ENCODE peak calls at places on chromosomes 1 and 21, in four cellular contexts. F, M, V and K are unnamed samples.
A peak's percentile ranks its signal among the peaks of the same experiment; 100 is the strongest.

GRCh38 chr1:212955098-212955497 is 4.8 kb downstream of the VASH2 start:
- DNase-seq in V (no peak), F (no peak), M (no peak), K (no peak)

GRCh38 chr1:69929278-69930057 is 275.9 kb downstream of the LRRC40 start:
- DNase-seq in M (no peak), V (no peak), F (no peak), K (no peak)

GRCh38 chr1:61356995-61357394 is 274.6 kb downstream of the NFIA start:
- DNase-seq in F (no peak), M (no peak), V (no peak), K (no peak)

GRCh38 chr1:183942933-183943693 is 94.4 kb downstream of the COLGALT2 start:
- DNase-seq in F (no peak), M (no peak), V (no peak), K (peak; percentile 44)

GRCh38 chr1:64546018-64546417 is 76.1 kb downstream of the CACHD1 start:
- DNase-seq in V (peak; percentile 81), F (no peak), M (no peak), K (no peak)

GRCh38 chr1:106619080-106619826 is 437.2 kb upstream of the PRMT6 start:
- DNase-seq in M (no peak), V (no peak), F (no peak), K (no peak)

GRCh38 chr1:48061162-48062136 is 64.3 kb upstream of the TRABD2B start:
- DNase-seq in M (peak; percentile 69), V (peak; percentile 90), F (no peak), K (peak; percentile 22)

GRCh38 chr1:114033219-114033706 is 54.0 kb downstream of the OLFML3 start:
- DNase-seq in M (peak; percentile 41), F (no peak), V (peak; percentile 92), K (no peak)

GRCh38 chr1:2547210-2548067 is 8.7 kb upstream of the TNFRSF14 start:
- DNase-seq in M (no peak), F (peak; percentile 66), V (no peak), K (no peak)

GRCh38 chr1:247642742-247643141 is 36.8 kb downstream of the OR13G1 start:
- DNase-seq in M (no peak), F (no peak), V (no peak), K (no peak)

GRCh38 chr1:49294539-49294938 is 517.8 kb upstream of the BEND5 start:
- DNase-seq in V (no peak), F (no peak), M (no peak), K (no peak)

GRCh38 chr1:222892137-222892763 is 77.4 kb downstream of the DISP1 start:
- DNase-seq in F (no peak), V (no peak), M (no peak), K (no peak)

GRCh38 chr1:27416387-27417111 is 24.1 kb downstream of the GPR3 start:
- DNase-seq in M (peak; percentile 45), F (no peak), V (peak; percentile 88), K (no peak)
- TF ChIP-seq POLR2AphosphoS5 in M (no peak), F (no peak), V (no peak), K (no peak)

GRCh38 chr1:167237000-167237399 is 16.3 kb downstream of the POU2F1 start:
- DNase-seq in V (no peak), M (no peak), F (no peak), K (no peak)
- TF ChIP-seq POLR2AphosphoS5 in V (no peak), M (no peak), F (no peak), K (no peak)

GRCh38 chr1:229896306-229896705 is 170.7 kb upstream of the GALNT2 start:
- DNase-seq in F (no peak), M (no peak), V (no peak), K (no peak)

GRCh38 chr1:229893762-229894444 is 173.1 kb upstream of the GALNT2 start:
- DNase-seq in V (no peak), M (peak; percentile 57), F (no peak), K (peak; percentile 93)

GRCh38 chr1:229894535-229894934 is 172.5 kb upstream of the GALNT2 start:
- DNase-seq in V (no peak), M (no peak), F (no peak), K (no peak)

GRCh38 chr1:229897540-229897939 is 169.5 kb upstream of the GALNT2 start:
- DNase-seq in M (no peak), V (no peak), F (no peak), K (no peak)

GRCh38 chr1:229895605-229896004 is 171.4 kb upstream of the GALNT2 start:
- DNase-seq in F (no peak), V (no peak), M (no peak), K (no peak)
- TF ChIP-seq POLR2AphosphoS5 in F (no peak), V (no peak), M (no peak), K (no peak)

GRCh38 chr1:104073463-104073902 is 323.8 kb downstream of the AMY1C start:
- DNase-seq in V (no peak), F (no peak), M (no peak), K (no peak)
- TF ChIP-seq POLR2AphosphoS5 in V (no peak), F (no peak), M (no peak), K (no peak)

GRCh38 chr1:85584923-85585322 is 4.4 kb downstream of the CCN1 start:
- DNase-seq in V (peak; percentile 41), M (no peak), F (no peak), K (no peak)
- TF ChIP-seq POLR2AphosphoS5 in V (no peak), M (peak; percentile 34), F (no peak), K (no peak)

GRCh38 chr21:33264561-33264960 is 1.6 kb upstream of the IL10RB start:
- DNase-seq in V (peak; percentile 17), M (no peak), F (no peak), K (no peak)

GRCh38 chr21:33266050-33266783 is at the start of gene IL10RB:
- DNase-seq in F (peak; percentile 74), V (peak; percentile 92), M (peak; percentile 96), K (no peak)

GRCh38 chr21:33267250-33267649 is 1.1 kb downstream of the IL10RB start:
- DNase-seq in V (no peak), M (no peak), F (no peak), K (no peak)

GRCh38 chr21:33266784-33267135 is 593 bp downstream of the IL10RB start:
- DNase-seq in M (peak; percentile 48), F (no peak), V (no peak), K (no peak)

GRCh38 chr21:33265664-33266049 is 510 bp upstream of the IL10RB start:
- DNase-seq in V (peak; percentile 65), F (no peak), M (no peak), K (no peak)
- TF ChIP-seq POLR2AphosphoS5 in V (no peak), F (no peak), M (no peak), K (no peak)

DNA sequence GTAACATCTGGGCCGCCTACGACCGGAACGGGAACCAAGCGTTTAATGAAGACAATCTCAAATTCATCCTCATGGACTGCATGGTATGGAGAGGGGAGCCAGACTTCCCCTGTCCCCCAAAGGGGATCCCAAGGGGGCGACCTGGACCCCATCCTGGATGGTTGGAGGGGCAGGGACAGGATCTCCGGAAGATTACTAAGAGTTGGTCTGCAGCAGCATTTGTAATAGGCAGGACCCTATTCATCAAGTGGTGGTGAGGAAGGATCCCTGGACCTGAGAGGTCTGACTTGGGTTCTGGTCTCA is 712 bp downstream of the LAMTOR2 start:
- DNase-seq in F (no peak), V (no peak), M (no peak), K (no peak)
- TF ChIP-seq POLR2AphosphoS5 in F (no peak), V (no peak), M (no peak), K (no peak)

GRCh38 chr1:181318022-181318857 is 165.1 kb upstream of the CACNA1E start:
- DNase-seq in V (peak; percentile 76), M (no peak), F (no peak), K (no peak)
- TF ChIP-seq POLR2AphosphoS5 in V (no peak), M (no peak), F (no peak), K (no peak)

DNA sequence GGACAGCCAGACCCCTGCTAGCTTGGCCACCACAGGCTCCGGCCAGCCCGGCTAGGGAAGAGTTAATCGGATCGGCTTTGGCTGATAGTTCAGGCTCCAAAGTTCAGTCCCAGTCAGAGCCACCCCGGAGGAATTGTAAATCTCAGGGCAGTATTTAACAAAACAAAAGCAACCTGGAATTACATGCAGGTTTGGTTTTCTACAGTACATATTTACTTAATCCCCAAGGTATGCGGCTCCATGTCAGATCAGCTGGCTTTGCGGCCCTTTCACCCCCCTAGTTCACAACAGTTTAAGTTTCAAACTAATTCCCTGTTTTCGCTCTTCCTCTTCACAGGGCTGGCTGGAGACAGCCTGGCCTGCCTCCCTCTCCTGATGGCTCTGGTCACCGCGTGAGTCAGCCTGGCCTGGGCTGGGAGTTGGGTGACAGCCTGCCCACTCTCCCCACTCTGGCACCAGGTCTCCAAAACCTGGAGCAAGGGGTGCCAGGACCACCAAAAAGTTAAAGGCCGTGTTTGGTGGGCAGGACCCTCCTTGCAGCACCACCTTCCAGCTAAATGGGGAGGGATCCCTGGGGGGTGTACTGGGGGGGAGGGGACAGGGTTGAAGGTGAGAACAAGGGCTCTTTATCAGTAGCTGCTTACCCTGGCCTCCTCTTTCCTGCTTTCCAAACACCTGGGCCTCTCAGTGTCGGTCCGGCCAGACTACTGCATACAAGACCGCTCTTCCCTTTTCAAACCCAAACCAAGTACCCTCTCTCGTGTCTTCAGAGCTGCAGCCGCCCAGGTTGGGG is 1.9 kb downstream of the DHRS3 start:
- DNase-seq in F (no peak), M (no peak), V (peak; percentile 94), K (no peak)
- TF ChIP-seq POLR2AphosphoS5 in F (no peak), M (no peak), V (peak; percentile 35), K (no peak)